ENCODE peak calls at places on chromosomes 1 and 21, in eight cellular contexts. F, I, J, O, X, V, Y and T are unnamed samples.

GRCh38 chr1:161073474-161074121 is 3.9 kb upstream of the ARHGAP30 start:
- DNase-seq in F (no peak), I (no peak), J (no peak), O (no peak), X (no peak), V (no peak), Y (no peak), T (no peak)

GRCh38 chr1:243549108-243549507 is 293.3 kb downstream of the SDCCAG8 start:
- DNase-seq in F (no peak), I (no peak), J (peak), O (no peak), X (no peak), V (no peak), Y (peak), T (no peak)

GRCh38 chr1:10958614-10959013 is 53.8 kb upstream of the TARDBP start:
- DNase-seq in F (peak), I (peak), J (no peak), O (no peak), X (peak), V (no peak), Y (no peak), T (no peak)

GRCh38 chr1:166960871-166961474 is 14.4 kb downstream of the ILDR2 start:
- DNase-seq in F (no peak), I (no peak), J (no peak), O (no peak), X (no peak), V (no peak), Y (no peak), T (no peak)

GRCh38 chr1:50347933-50348332 is 75.3 kb downstream of the DMRTA2 start:
- DNase-seq in F (no peak), I (no peak), J (no peak), O (no peak), X (no peak), V (no peak), Y (no peak), T (no peak)

GRCh38 chr1:165974598-165975131 is 147.3 kb downstream of the UCK2 start:
- DNase-seq in F (no peak), I (no peak), J (no peak), O (no peak), X (no peak), V (no peak), Y (no peak), T (no peak)

GRCh38 chr1:218426343-218426657 is 81.2 kb downstream of the TGFB2 start:
- DNase-seq in F (no peak), I (peak), J (no peak), O (no peak), X (peak), V (no peak), Y (peak), T (no peak)

GRCh38 chr21:27362249-27362648 is 395.4 kb upstream of the ADAMTS5 start:
- DNase-seq in F (no peak), I (peak), J (no peak), O (no peak), X (no peak), V (no peak), Y (no peak), T (no peak)

GRCh38 chr1:59368007-59368670 is 71.2 kb downstream of the FGGY start:
- DNase-seq in F (no peak), I (no peak), J (no peak), O (no peak), X (no peak), V (no peak), Y (no peak), T (no peak)

GRCh38 chr1:208931936-208932335 is 651.6 kb upstream of the CAMK1G start:
- DNase-seq in F (no peak), I (no peak), J (no peak), O (no peak), X (no peak), V (no peak), Y (no peak), T (no peak)